ENCODE peak calls at places on chromosomes 11 and 22, in seven cellular contexts. One of them, this sample, is unnamed. For H3K4me1, the result is how much of the 10 kb centered on the place peaks cover.

GRCh38 chr22:25169278-25170031 is 30.2 kb upstream of the CRYBB3 start:
- DNase-seq in naive thymus-derived CD4-positive, alpha-beta T cell: no peak
- DNase-seq in left ventricle myocardium inferior: no peak
- DNase-seq in sigmoid colon: peak
- DNase-seq in right cardiac atrium: peak
- DNase-seq in psoas muscle: no peak
- DNase-seq in cardiac muscle cell: no peak
- DNase-seq in this sample: peak

GRCh38 chr11:109512680-109513079 is 90.7 kb downstream of the C11orf87 start:
- DNase-seq in naive thymus-derived CD4-positive, alpha-beta T cell: no peak
- DNase-seq in right cardiac atrium: no peak
- DNase-seq in sigmoid colon: no peak
- DNase-seq in left ventricle myocardium inferior: no peak
- DNase-seq in psoas muscle: no peak
- DNase-seq in cardiac muscle cell: no peak
- DNase-seq in this sample: no peak

GRCh38 chr11:80872116-80872728 is 1431.4 kb upstream of the TENM4 start:
- DNase-seq in psoas muscle: no peak
- DNase-seq in cardiac muscle cell: no peak
- DNase-seq in right cardiac atrium: no peak
- DNase-seq in sigmoid colon: no peak
- DNase-seq in naive thymus-derived CD4-positive, alpha-beta T cell: no peak
- DNase-seq in left ventricle myocardium inferior: no peak
- DNase-seq in this sample: no peak

GRCh38 chr22:31474743-31475142 is 14.9 kb downstream of the EIF4ENIF1 start:
- DNase-seq in left ventricle myocardium inferior: no peak
- DNase-seq in psoas muscle: no peak
- DNase-seq in sigmoid colon: no peak
- DNase-seq in cardiac muscle cell: no peak
- DNase-seq in right cardiac atrium: no peak
- DNase-seq in naive thymus-derived CD4-positive, alpha-beta T cell: no peak
- DNase-seq in this sample: no peak

GRCh38 chr11:68447015-68447801 is 13.3 kb upstream of the PPP6R3 start:
- DNase-seq in cardiac muscle cell: peak
- DNase-seq in left ventricle myocardium inferior: peak
- DNase-seq in naive thymus-derived CD4-positive, alpha-beta T cell: peak
- DNase-seq in right cardiac atrium: peak
- DNase-seq in sigmoid colon: peak
- DNase-seq in psoas muscle: peak
- DNase-seq in this sample: peak

GRCh38 chr11:65355776-65356393 is 1.3 kb downstream of the TIGD3 start:
- DNase-seq in right cardiac atrium: peak
- DNase-seq in psoas muscle: peak
- DNase-seq in cardiac muscle cell: no peak
- DNase-seq in naive thymus-derived CD4-positive, alpha-beta T cell: no peak
- DNase-seq in sigmoid colon: peak
- DNase-seq in left ventricle myocardium inferior: peak
- DNase-seq in this sample: peak

GRCh38 chr11:61152816-61153592 is 8.2 kb downstream of the VPS37C start:
- DNase-seq in naive thymus-derived CD4-positive, alpha-beta T cell: no peak
- DNase-seq in sigmoid colon: peak
- DNase-seq in left ventricle myocardium inferior: no peak
- DNase-seq in psoas muscle: no peak
- DNase-seq in right cardiac atrium: no peak
- DNase-seq in cardiac muscle cell: no peak
- DNase-seq in this sample: no peak

GRCh38 chr22:40922484-40923303 is 28.5 kb upstream of the RBX1 start:
- DNase-seq in cardiac muscle cell: peak
- DNase-seq in left ventricle myocardium inferior: no peak
- DNase-seq in psoas muscle: no peak
- DNase-seq in sigmoid colon: no peak
- DNase-seq in naive thymus-derived CD4-positive, alpha-beta T cell: peak
- DNase-seq in right cardiac atrium: no peak
- DNase-seq in this sample: peak

GRCh38 chr11:35138949-35139881 is at the start of gene CD44:
- DNase-seq in left ventricle myocardium inferior: peak
- DNase-seq in cardiac muscle cell: peak
- DNase-seq in sigmoid colon: peak
- DNase-seq in naive thymus-derived CD4-positive, alpha-beta T cell: peak
- DNase-seq in psoas muscle: peak
- DNase-seq in right cardiac atrium: peak
- DNase-seq in this sample: peak

GRCh38 chr22:41848468-41848867 is 15.6 kb downstream of the SREBF2 start:
- DNase-seq in cardiac muscle cell: no peak
- DNase-seq in psoas muscle: peak
- DNase-seq in naive thymus-derived CD4-positive, alpha-beta T cell: no peak
- DNase-seq in sigmoid colon: peak
- DNase-seq in right cardiac atrium: no peak
- DNase-seq in left ventricle myocardium inferior: peak
- DNase-seq in this sample: no peak

GRCh38 chr22:19108807-19109197 is 13.4 kb downstream of the DGCR2 start:
- DNase-seq in psoas muscle: no peak
- DNase-seq in cardiac muscle cell: no peak
- DNase-seq in left ventricle myocardium inferior: no peak
- DNase-seq in sigmoid colon: no peak
- DNase-seq in right cardiac atrium: no peak
- DNase-seq in naive thymus-derived CD4-positive, alpha-beta T cell: no peak
- DNase-seq in this sample: no peak

GRCh38 chr11:11349051-11349450 is 4.0 kb downstream of the CSNK2A3 start:
- DNase-seq in psoas muscle: no peak
- DNase-seq in naive thymus-derived CD4-positive, alpha-beta T cell: no peak
- DNase-seq in cardiac muscle cell: no peak
- DNase-seq in left ventricle myocardium inferior: no peak
- DNase-seq in sigmoid colon: no peak
- DNase-seq in right cardiac atrium: no peak
- DNase-seq in this sample: no peak

GRCh38 chr22:32916025-32916424 is 114.5 kb downstream of the TIMP3 start:
- DNase-seq in left ventricle myocardium inferior: no peak
- DNase-seq in psoas muscle: no peak
- DNase-seq in right cardiac atrium: no peak
- DNase-seq in naive thymus-derived CD4-positive, alpha-beta T cell: no peak
- DNase-seq in sigmoid colon: no peak
- DNase-seq in cardiac muscle cell: no peak
- DNase-seq in this sample: no peak

GRCh38 chr11:113550179-113550578 is 75.0 kb upstream of the DRD2 start:
- DNase-seq in left ventricle myocardium inferior: no peak
- DNase-seq in naive thymus-derived CD4-positive, alpha-beta T cell: no peak
- DNase-seq in right cardiac atrium: no peak
- DNase-seq in cardiac muscle cell: peak
- DNase-seq in psoas muscle: no peak
- DNase-seq in sigmoid colon: no peak
- DNase-seq in this sample: no peak
- H3K4me1 ChIP-seq in left ventricle myocardium inferior: under half
- H3K4me1 ChIP-seq in naive thymus-derived CD4-positive, alpha-beta T cell: under half
- H3K4me1 ChIP-seq in right cardiac atrium: under half
- H3K4me1 ChIP-seq in cardiac muscle cell: under half
- H3K4me1 ChIP-seq in psoas muscle: under half
- H3K4me1 ChIP-seq in sigmoid colon: under half
- H3K4me1 ChIP-seq in this sample: under half

GRCh38 chr11:15801616-15802015 is 554.7 kb downstream of the SOX6 start:
- DNase-seq in naive thymus-derived CD4-positive, alpha-beta T cell: no peak
- DNase-seq in sigmoid colon: no peak
- DNase-seq in right cardiac atrium: no peak
- DNase-seq in psoas muscle: no peak
- DNase-seq in left ventricle myocardium inferior: no peak
- DNase-seq in cardiac muscle cell: peak
- DNase-seq in this sample: no peak
- H3K27ac ChIP-seq in naive thymus-derived CD4-positive, alpha-beta T cell: no peak
- H3K27ac ChIP-seq in sigmoid colon: no peak
- H3K27ac ChIP-seq in right cardiac atrium: no peak
- H3K27ac ChIP-seq in psoas muscle: no peak
- H3K27ac ChIP-seq in left ventricle myocardium inferior: no peak
- H3K27ac ChIP-seq in cardiac muscle cell: no peak
- H3K27ac ChIP-seq in this sample: no peak

GRCh38 chr22:29267858-29268510 is at the start of the genes EWSR1 and RHBDD3:
- DNase-seq in psoas muscle: peak
- DNase-seq in left ventricle myocardium inferior: peak
- DNase-seq in cardiac muscle cell: peak
- DNase-seq in right cardiac atrium: peak
- DNase-seq in sigmoid colon: peak
- DNase-seq in naive thymus-derived CD4-positive, alpha-beta T cell: peak
- DNase-seq in this sample: peak
- H3K4me1 ChIP-seq in psoas muscle: half or more
- H3K4me1 ChIP-seq in left ventricle myocardium inferior: half or more
- H3K4me1 ChIP-seq in cardiac muscle cell: under half
- H3K4me1 ChIP-seq in right cardiac atrium: under half
- H3K4me1 ChIP-seq in sigmoid colon: under half
- H3K4me1 ChIP-seq in naive thymus-derived CD4-positive, alpha-beta T cell: under half
- H3K4me1 ChIP-seq in this sample: half or more

GRCh38 chr11:112296044-112296443 is 35.4 kb upstream of the PLET1 start:
- DNase-seq in cardiac muscle cell: no peak
- DNase-seq in sigmoid colon: no peak
- DNase-seq in right cardiac atrium: no peak
- DNase-seq in psoas muscle: no peak
- DNase-seq in naive thymus-derived CD4-positive, alpha-beta T cell: no peak
- DNase-seq in left ventricle myocardium inferior: no peak
- DNase-seq in this sample: no peak

GRCh38 chr11:112294688-112295340 is 34.2 kb upstream of the PLET1 start:
- DNase-seq in left ventricle myocardium inferior: no peak
- DNase-seq in right cardiac atrium: no peak
- DNase-seq in psoas muscle: no peak
- DNase-seq in naive thymus-derived CD4-positive, alpha-beta T cell: no peak
- DNase-seq in sigmoid colon: peak
- DNase-seq in cardiac muscle cell: no peak
- DNase-seq in this sample: no peak

GRCh38 chr11:112297248-112297866 is 36.7 kb upstream of the PLET1 start:
- DNase-seq in right cardiac atrium: no peak
- DNase-seq in naive thymus-derived CD4-positive, alpha-beta T cell: no peak
- DNase-seq in psoas muscle: no peak
- DNase-seq in sigmoid colon: no peak
- DNase-seq in cardiac muscle cell: no peak
- DNase-seq in left ventricle myocardium inferior: no peak
- DNase-seq in this sample: no peak

GRCh38 chr11:112300094-112300786 is 39.6 kb upstream of the PLET1 start:
- DNase-seq in right cardiac atrium: peak
- DNase-seq in sigmoid colon: no peak
- DNase-seq in left ventricle myocardium inferior: no peak
- DNase-seq in cardiac muscle cell: no peak
- DNase-seq in psoas muscle: peak
- DNase-seq in naive thymus-derived CD4-positive, alpha-beta T cell: no peak
- DNase-seq in this sample: no peak

DNA sequence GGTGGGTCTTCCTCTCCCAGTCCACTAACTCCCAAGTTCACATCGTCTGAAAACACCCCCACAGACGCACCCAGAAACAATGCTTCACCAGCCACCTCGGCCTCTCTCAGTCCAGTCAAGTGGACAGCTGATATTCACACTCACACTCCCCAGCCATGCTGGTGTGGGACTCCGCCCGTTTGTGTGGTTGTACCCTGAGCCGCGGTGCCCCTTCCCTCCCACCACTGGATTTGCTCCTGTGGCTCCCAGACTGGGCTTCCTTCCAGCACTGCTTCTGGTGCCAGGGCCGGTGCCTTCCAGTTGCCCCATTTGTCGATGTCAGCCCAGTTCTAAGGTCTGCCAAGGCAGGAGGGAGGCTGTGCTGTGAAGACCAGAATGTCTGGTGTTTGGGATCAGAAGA is 37.9 kb upstream of the PLET1 start:
- DNase-seq in left ventricle myocardium inferior: peak
- DNase-seq in right cardiac atrium: peak
- DNase-seq in sigmoid colon: no peak
- DNase-seq in psoas muscle: peak
- DNase-seq in naive thymus-derived CD4-positive, alpha-beta T cell: no peak
- DNase-seq in cardiac muscle cell: no peak
- DNase-seq in this sample: peak
- H3K27ac ChIP-seq in left ventricle myocardium inferior: peak
- H3K27ac ChIP-seq in right cardiac atrium: peak
- H3K27ac ChIP-seq in sigmoid colon: peak
- H3K27ac ChIP-seq in psoas muscle: peak
- H3K27ac ChIP-seq in naive thymus-derived CD4-positive, alpha-beta T cell: peak
- H3K27ac ChIP-seq in cardiac muscle cell: no peak
- H3K27ac ChIP-seq in this sample: peak